ENCODE peak calls at places on chromosomes 1 and 21, in five cellular contexts. E is GM23248, I is GM12878, P is astrocyte, V is neural progenitor cell. C is an unnamed sample.

GRCh38 chr1:110418729-110419128 is 11.2 kb upstream of the LAMTOR5 start:
- DNase-seq in E (no peak), I (no peak), P (no peak), V (no peak), C (no peak)

GRCh38 chr1:49240709-49241221 is 464.1 kb upstream of the BEND5 start:
- DNase-seq in E (no peak), I (no peak), P (no peak), V (no peak), C (no peak)

GRCh38 chr1:15171271-15171908 is 17.8 kb downstream of the TMEM51 start:
- DNase-seq in E (no peak), I (no peak), P (no peak), V (no peak), C (no peak)

GRCh38 chr1:62515055-62515454 is 78.2 kb downstream of the USP1 start:
- DNase-seq in E (peak), I (no peak), P (no peak), V (no peak), C (peak)

GRCh38 chr1:47813970-47814369 is 183.2 kb downstream of the TRABD2B start:
- DNase-seq in E (no peak), I (no peak), P (no peak), V (no peak), C (no peak)

GRCh38 chr1:80882552-80882951 is 918.2 kb upstream of the ADGRL2 start:
- DNase-seq in E (peak), I (no peak), P (peak), V (no peak), C (peak)

GRCh38 chr1:91381844-91382243 is 22.8 kb downstream of the HFM1 start:
- DNase-seq in E (no peak), I (no peak), P (no peak), V (no peak), C (no peak)

GRCh38 chr1:25425098-25426085 is 4.8 kb upstream of the RHCE start:
- DNase-seq in E (peak), I (no peak), P (peak), V (no peak), C (no peak)

GRCh38 chr1:181013144-181013543 is 9.5 kb downstream of the STX6 start:
- DNase-seq in E (no peak), I (no peak), P (no peak), V (no peak), C (no peak)

GRCh38 chr1:15733218-15733725 is 2.8 kb upstream of the SLC25A34 start:
- DNase-seq in E (no peak), I (no peak), P (no peak), V (no peak), C (no peak)

GRCh38 chr1:182786223-182787001 is 3.2 kb upstream of the NPL start:
- DNase-seq in E (peak), I (no peak), P (peak), V (peak), C (peak)

GRCh38 chr1:152436593-152437338 is 22.7 kb upstream of the CRNN start:
- DNase-seq in E (peak), I (no peak), P (peak), V (no peak), C (no peak)

GRCh38 chr1:9874959-9875635 is 35.0 kb downstream of the CTNNBIP1 start:
- DNase-seq in E (peak), I (peak), P (peak), V (peak), C (peak)

GRCh38 chr1:226417830-226418546 is 10.1 kb upstream of the PARP1 start:
- DNase-seq in E (no peak), I (no peak), P (no peak), V (peak), C (peak)

GRCh38 chr1:162552684-162553252 is 8.8 kb upstream of the UAP1 start:
- DNase-seq in E (no peak), I (no peak), P (no peak), V (no peak), C (no peak)

GRCh38 chr1:33532250-33532649 is 59.8 kb downstream of the ZSCAN20 start:
- DNase-seq in E (no peak), I (no peak), P (no peak), V (no peak), C (no peak)

GRCh38 chr1:234927968-234928635 is 200.5 kb downstream of the TOMM20 start:
- DNase-seq in E (peak), I (no peak), P (peak), V (no peak), C (peak)

GRCh38 chr1:76035053-76035452 is 39.5 kb upstream of the ST6GALNAC3 start:
- DNase-seq in E (no peak), I (no peak), P (no peak), V (no peak), C (no peak)

GRCh38 chr1:174764186-174764585 is 235.6 kb upstream of the CACYBP start:
- DNase-seq in E (no peak), I (no peak), P (no peak), V (no peak), C (no peak)

GRCh38 chr21:32597205-32597604 is 11.9 kb upstream of the TCP10L start:
- DNase-seq in E (peak), I (no peak), P (peak), V (no peak), C (peak)

GRCh38 chr1:53332833-53333232 is 5.0 kb upstream of the LRP8 start:
- DNase-seq in E (no peak), I (no peak), P (no peak), V (no peak), C (no peak)

GRCh38 chr1:38221006-38221649 is 174.5 kb upstream of the POU3F1 start:
- DNase-seq in E (peak), I (no peak), P (peak), V (no peak), C (no peak)

GRCh38 chr1:115041654-115042053 is 12.0 kb downstream of the TSHB start:
- DNase-seq in E (peak), I (no peak), P (no peak), V (peak), C (no peak)

GRCh38 chr1:72137665-72138064 is 144.7 kb downstream of the NEGR1 start:
- DNase-seq in E (peak), I (no peak), P (no peak), V (no peak), C (no peak)

GRCh38 chr1:72140222-72140621 is 142.1 kb downstream of the NEGR1 start:
- DNase-seq in E (no peak), I (no peak), P (no peak), V (no peak), C (no peak)
- H3K9ac ChIP-seq in E (no peak), I (no peak), P (no peak), V (no peak), C (no peak)

GRCh38 chr21:29196664-29197052 is 66.2 kb downstream of the MAP3K7CL start:
- DNase-seq in E (peak), I (no peak), P (no peak), V (no peak), C (no peak)

GRCh38 chr21:29194847-29195246 is 64.4 kb downstream of the MAP3K7CL start:
- DNase-seq in E (peak), I (no peak), P (no peak), V (no peak), C (peak)

GRCh38 chr21:29193907-29194306 is 63.5 kb downstream of the MAP3K7CL start:
- DNase-seq in E (no peak), I (no peak), P (no peak), V (no peak), C (no peak)

GRCh38 chr21:29194342-29194741 is 63.9 kb downstream of the MAP3K7CL start:
- DNase-seq in E (no peak), I (no peak), P (no peak), V (no peak), C (no peak)

GRCh38 chr21:29196021-29196663 is 65.7 kb downstream of the MAP3K7CL start:
- DNase-seq in E (peak), I (peak), P (peak), V (no peak), C (peak)
- H3K9ac ChIP-seq in E (peak), I (peak), P (peak), V (no peak), C (peak)

GRCh38 chr1:87044424-87044823 is 130.0 kb downstream of the HS2ST1 start:
- DNase-seq in E (no peak), I (no peak), P (no peak), V (no peak), C (no peak)
- H3K9ac ChIP-seq in E (no peak), I (no peak), P (no peak), V (no peak), C (no peak)

GRCh38 chr1:200887772-200888348 is 6.8 kb upstream of the INAVA start:
- DNase-seq in E (no peak), I (no peak), P (no peak), V (peak), C (no peak)

GRCh38 chr1:200888349-200888838 is 6.3 kb upstream of the INAVA start:
- DNase-seq in E (no peak), I (peak), P (no peak), V (peak), C (no peak)

GRCh38 chr1:200886590-200886989 is 8.1 kb upstream of the INAVA start:
- DNase-seq in E (no peak), I (no peak), P (no peak), V (no peak), C (no peak)

GRCh38 chr1:200887036-200887435 is 7.7 kb upstream of the INAVA start:
- DNase-seq in E (no peak), I (no peak), P (no peak), V (no peak), C (no peak)

GRCh38 chr1:200885564-200886402 is 8.9 kb upstream of the INAVA start:
- DNase-seq in E (no peak), I (no peak), P (no peak), V (no peak), C (no peak)
- H3K9ac ChIP-seq in E (no peak), I (no peak), P (no peak), V (no peak), C (no peak)

GRCh38 chr1:92543131-92544055 is 56.7 kb upstream of the GFI1 start:
- DNase-seq in E (no peak), I (no peak), P (no peak), V (no peak), C (no peak)

GRCh38 chr1:92537333-92537884 is 50.7 kb upstream of the GFI1 start:
- DNase-seq in E (no peak), I (no peak), P (no peak), V (no peak), C (no peak)

GRCh38 chr1:92536593-92537332 is 50.0 kb upstream of the GFI1 start:
- DNase-seq in E (peak), I (peak), P (peak), V (no peak), C (peak)

GRCh38 chr1:92538413-92539061 is 51.8 kb upstream of the GFI1 start:
- DNase-seq in E (peak), I (peak), P (peak), V (no peak), C (peak)

DNA sequence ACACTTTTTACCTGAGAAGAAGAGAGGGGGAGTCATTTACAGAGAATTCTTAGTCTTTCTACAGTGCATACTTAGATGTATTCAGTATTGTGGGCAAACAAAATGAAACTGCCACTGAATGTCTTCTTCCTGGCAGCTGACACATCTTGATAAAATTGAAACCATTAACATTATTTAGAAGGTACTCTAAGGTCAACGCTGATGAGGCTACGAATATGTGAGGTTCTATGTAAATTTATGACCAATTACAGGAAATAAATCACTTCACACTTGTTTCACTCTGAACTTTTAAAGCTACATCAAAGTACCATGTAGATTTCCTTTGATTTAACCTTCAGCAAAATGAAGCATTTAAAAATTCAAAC is 51.3 kb upstream of the GFI1 start:
- DNase-seq in E (peak), I (peak), P (peak), V (no peak), C (peak)
- H3K9ac ChIP-seq in E (no peak), I (no peak), P (no peak), V (no peak), C (peak)

DNA sequence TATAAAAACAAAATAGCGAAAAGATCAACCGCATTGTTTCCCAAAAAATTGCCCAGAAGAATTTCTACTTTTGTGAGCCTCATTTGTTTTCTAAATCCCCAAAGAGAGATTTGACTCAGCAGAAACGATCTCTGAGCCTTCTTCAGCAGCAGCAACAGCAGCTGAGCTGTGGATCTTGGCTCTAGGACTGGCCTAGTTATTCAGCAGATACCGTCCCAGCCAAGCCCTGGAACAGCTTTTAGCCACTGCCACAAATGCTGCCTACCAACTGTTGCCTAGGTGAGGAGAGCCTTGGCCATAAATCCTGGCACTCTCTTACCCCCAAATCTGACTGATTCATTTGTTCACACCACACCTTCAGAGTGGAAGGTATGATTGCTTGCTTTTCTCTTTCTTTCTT is 320.1 kb downstream of the TGFB2 start:
- DNase-seq in E (peak), I (no peak), P (peak), V (no peak), C (peak)
- H3K9ac ChIP-seq in E (no peak), I (no peak), P (peak), V (no peak), C (peak)

DNA sequence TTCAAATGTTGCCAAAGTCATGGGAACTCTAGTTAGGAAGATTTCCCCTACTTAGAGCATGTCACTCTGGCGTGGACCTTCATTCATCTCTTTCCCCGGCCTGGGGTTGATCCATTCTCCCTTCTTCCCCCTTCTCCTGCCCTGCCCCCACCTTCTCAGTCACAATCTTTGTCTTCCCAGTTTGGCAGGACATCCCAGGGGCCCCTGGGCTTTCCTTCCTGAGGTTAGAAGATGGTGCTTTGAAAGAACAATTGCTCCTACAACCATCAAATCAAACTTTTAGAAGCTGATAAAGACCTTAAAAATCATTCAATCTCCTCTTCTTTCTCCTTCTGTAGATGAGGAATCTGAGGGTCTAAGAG is 177.4 kb downstream of the CLIC6 start:
- DNase-seq in E (no peak), I (no peak), P (no peak), V (no peak), C (no peak)
- H3K9ac ChIP-seq in E (peak), I (no peak), P (peak), V (no peak), C (peak)

GRCh38 chr1:156812293-156812990 is 4.2 kb downstream of the SH2D2A start:
- DNase-seq in E (peak), I (no peak), P (no peak), V (no peak), C (no peak)
- H3K9ac ChIP-seq in E (no peak), I (no peak), P (no peak), V (no peak), C (no peak)

C was measured in mesenchymal stem cell.